ENCODE peak calls at places on chromosomes 11 and 22, in seven cellular contexts. A is smooth muscle cell of the brain vasculature, P is type B pancreatic cell, N is NT2/D1, H is GOT3, D is WTC11, M is NAMALWA. Q is an unnamed sample.
A peak's percentile ranks its signal among the peaks of the same experiment; 100 is the strongest.

GRCh38 chr22:21815958-21816357 is 51.5 kb downstream of the MAPK1 start:
- DNase-seq in A (no peak), H (no peak), M (no peak), N (no peak), P (no peak), D (no peak), Q (no peak)

GRCh38 chr11:45100338-45100737 is 46.1 kb upstream of the PRDM11 start:
- DNase-seq in A (no peak), N (no peak), H (no peak), M (peak; percentile 85), P (peak; percentile 40), D (no peak), Q (peak; percentile 16)

GRCh38 chr22:45207981-45208664 is 32.6 kb downstream of the KIAA0930 start:
- DNase-seq in H (no peak), M (no peak), P (no peak), A (peak; percentile 65), D (no peak), N (no peak), Q (peak; percentile 94)

GRCh38 chr11:13668957-13669521 is 571 bp downstream of the FAR1 start:
- DNase-seq in A (no peak), D (no peak), N (no peak), P (no peak), M (peak; percentile 73), H (no peak), Q (peak; percentile 45)

GRCh38 chr11:108632041-108632440 is 32.8 kb upstream of the DDX10 start:
- DNase-seq in P (no peak), N (no peak), D (no peak), A (no peak), M (no peak), H (no peak), Q (no peak)

GRCh38 chr11:132056689-132057088 is 686.3 kb downstream of the NTM start:
- DNase-seq in H (no peak), A (peak; percentile 45), M (no peak), N (no peak), D (no peak), P (no peak), Q (no peak)

GRCh38 chr11:115202061-115202460 is 302.2 kb downstream of the CADM1 start:
- DNase-seq in D (no peak), M (no peak), H (no peak), A (no peak), P (no peak), N (no peak), Q (no peak)

GRCh38 chr11:118328745-118329144 is 13.8 kb downstream of the CD3D start:
- DNase-seq in D (no peak), P (no peak), A (no peak), N (no peak), H (no peak), M (no peak), Q (no peak)

GRCh38 chr11:134599180-134599810 is 187.3 kb upstream of the B3GAT1 start:
- DNase-seq in D (no peak), P (no peak), H (no peak), M (no peak), A (no peak), N (no peak), Q (no peak)

GRCh38 chr11:10309163-10310093 is 4.6 kb downstream of the ADM start:
- DNase-seq in A (no peak), D (no peak), M (no peak), P (no peak), H (no peak), N (no peak), Q (peak; percentile 86)

Q was measured in epithelial cell of esophagus.